ENCODE peak calls at places on chromosomes 4 and X, in five cellular contexts. V is colonic mucosa, R is transverse colon, H is neural progenitor cell, X is heart right ventricle. Z is an unnamed sample.

GRCh38 chr4:4780634-4781287 is 78.7 kb upstream of the MSX1 start:
- DNase-seq in X (no peak), H (no peak), V (no peak), R (no peak), Z (no peak)

GRCh38 chrX:136525738-136526606 is 6.0 kb upstream of the VGLL1 start:
- DNase-seq in V (peak; percentile 44), H (no peak), R (peak; percentile 74), X (peak; percentile 49), Z (peak; percentile 81)

GRCh38 chr4:155539746-155540145 is 126.9 kb upstream of the GUCY1A1 start:
- DNase-seq in H (no peak), X (no peak), V (no peak), R (no peak), Z (no peak)

GRCh38 chr4:26878729-26879415 is 18.2 kb downstream of the STIM2 start:
- DNase-seq in X (no peak), H (no peak), V (no peak), R (no peak), Z (no peak)

GRCh38 chr4:111639120-111639519 is 506.1 kb upstream of the FAM241A start:
- DNase-seq in X (no peak), H (no peak), V (no peak), R (no peak), Z (no peak)

GRCh38 chr4:178577933-178578332 is 1135.7 kb upstream of the AGA start:
- DNase-seq in V (no peak), H (peak; percentile 44), X (no peak), R (no peak), Z (no peak)

GRCh38 chr4:116705466-116705865 is 379.9 kb downstream of the TRAM1L1 start:
- DNase-seq in R (no peak), H (no peak), X (no peak), V (no peak), Z (peak; percentile 21)

GRCh38 chrX:33211356-33212254 is at the start of gene DMD:
- DNase-seq in H (peak; percentile 41), X (peak; percentile 14), R (peak; percentile 20), V (no peak), Z (peak; percentile 69)

GRCh38 chrX:118352566-118352965 is 6.7 kb downstream of the WDR44 start:
- DNase-seq in R (no peak), V (no peak), X (no peak), H (no peak), Z (no peak)

GRCh38 chrX:114338870-114339269 is 245.0 kb upstream of the HTR2C start:
- DNase-seq in V (no peak), H (no peak), X (no peak), R (no peak), Z (no peak)

GRCh38 chr4:184688447-184688846 is 38.9 kb downstream of the PRIMPOL start:
- DNase-seq in V (no peak), X (no peak), H (no peak), R (no peak), Z (no peak)

GRCh38 chr4:113433536-113434246 is 327.8 kb downstream of the CAMK2D start:
- DNase-seq in V (no peak), H (no peak), X (no peak), R (no peak), Z (no peak)

GRCh38 chr4:28006021-28006420 is 1145.4 kb downstream of the STIM2 start:
- DNase-seq in H (no peak), X (no peak), V (no peak), R (no peak), Z (no peak)

GRCh38 chrX:11117751-11118150 is 6.6 kb downstream of the HCCS start:
- DNase-seq in H (no peak), V (no peak), R (no peak), X (no peak), Z (no peak)

GRCh38 chrX:70052895-70053615 is 3.3 kb upstream of the AWAT2 start:
- DNase-seq in R (no peak), H (no peak), X (peak; percentile 25), V (no peak), Z (peak; percentile 46)

GRCh38 chr4:19739101-19739651 is 512.5 kb upstream of the SLIT2 start:
- DNase-seq in V (no peak), X (no peak), H (no peak), R (no peak), Z (no peak)

GRCh38 chr4:122639181-122639580 is 18.3 kb upstream of the IL21 start:
- DNase-seq in H (no peak), R (no peak), X (no peak), V (no peak), Z (no peak)

GRCh38 chr4:184962125-184962638 is 56.1 kb upstream of the HELT start:
- DNase-seq in V (no peak), R (no peak), X (no peak), H (no peak), Z (no peak)

GRCh38 chr4:147044241-147044640 is 98.6 kb upstream of the TTC29 start:
- DNase-seq in R (no peak), H (no peak), V (no peak), X (no peak), Z (no peak)

GRCh38 chrX:150712619-150713018 is 19.4 kb downstream of the MTMR1 start:
- DNase-seq in V (no peak), R (no peak), H (no peak), X (no peak), Z (no peak)

GRCh38 chr4:188439641-188440311 is 300.5 kb downstream of the TRIML1 start:
- DNase-seq in H (no peak), R (no peak), V (no peak), X (peak; percentile 31), Z (peak; percentile 75)

GRCh38 chr4:12943069-12943468 is 541.1 kb downstream of the RAB28 start:
- DNase-seq in H (no peak), V (no peak), R (no peak), X (no peak), Z (no peak)

DNA sequence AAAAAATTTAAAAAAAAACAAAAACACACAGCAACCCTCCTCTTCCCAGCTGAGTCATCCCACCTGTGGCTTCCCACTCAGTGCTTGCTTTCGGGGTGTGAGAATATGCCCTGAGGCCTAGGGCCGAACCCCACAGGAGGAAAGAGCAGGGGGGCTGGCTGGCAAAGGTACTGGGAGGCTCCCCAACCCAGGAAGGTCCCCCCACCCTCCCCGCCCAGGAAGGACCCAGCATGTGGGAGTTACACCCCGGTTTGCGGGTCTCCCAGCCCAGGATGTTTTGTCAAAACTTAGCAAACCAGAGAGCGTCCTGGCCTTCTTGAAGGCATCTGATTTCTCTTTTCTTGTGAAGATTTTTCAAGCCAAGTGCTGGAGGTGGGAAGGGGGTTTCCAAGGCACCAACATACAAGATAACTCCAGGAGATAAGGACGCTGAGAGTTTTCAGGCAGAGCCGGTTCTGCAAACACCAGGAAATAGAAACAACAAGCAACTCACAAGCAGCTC is 25.7 kb upstream of the CSF2RA start:
- DNase-seq in R (no peak), H (no peak), X (no peak), V (no peak), Z (no peak)
- H3K27ac ChIP-seq in R (no peak overlapping the region), H (no peak overlapping the region), X (no peak overlapping the region), V (no peak overlapping the region), Z (no peak overlapping the region)

DNA sequence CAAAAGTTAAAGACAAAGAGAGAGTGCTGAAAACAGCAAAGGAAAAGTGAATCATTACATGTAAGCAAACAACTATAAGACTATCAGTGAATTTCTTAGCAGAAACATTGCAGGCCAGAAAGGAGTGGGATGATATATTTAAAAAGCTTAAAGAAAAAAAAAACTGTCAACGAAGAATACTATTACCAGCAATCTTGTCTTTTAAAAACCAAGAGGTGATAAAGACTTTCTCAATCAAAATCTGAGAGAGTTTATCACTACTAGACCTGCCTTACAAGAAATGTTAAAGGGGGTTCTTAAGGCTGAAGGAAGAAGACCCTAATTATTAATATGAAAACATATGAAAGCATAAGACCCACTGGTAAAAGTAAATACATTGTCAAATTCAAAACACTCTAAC is 132.5 kb upstream of the ZCCHC13 start:
- DNase-seq in H (no peak), R (no peak), V (no peak), X (no peak), Z (no peak)
- H3K9me3 ChIP-seq in H (peaks cover 21% of the 10 kb centered on the region), R (no peaks in the 10 kb centered on the region), V (no peaks in the 10 kb centered on the region), X (peaks cover 13% of the 10 kb centered on the region), Z (no peaks in the 10 kb centered on the region)

GRCh38 chr4:41624765-41625164 is 86.8 kb downstream of the LIMCH1 start:
- DNase-seq in V (no peak), R (no peak), X (no peak), H (no peak), Z (no peak)

GRCh38 chr4:41622816-41623215 is 84.9 kb downstream of the LIMCH1 start:
- DNase-seq in X (no peak), H (no peak), V (no peak), R (no peak), Z (no peak)

GRCh38 chr4:41625531-41625930 is 87.6 kb downstream of the LIMCH1 start:
- DNase-seq in V (no peak), X (no peak), R (no peak), H (no peak), Z (no peak)

GRCh38 chr4:41619161-41619560 is 81.2 kb downstream of the LIMCH1 start:
- DNase-seq in R (no peak), H (peak; percentile 67), V (no peak), X (no peak), Z (no peak)

DNA sequence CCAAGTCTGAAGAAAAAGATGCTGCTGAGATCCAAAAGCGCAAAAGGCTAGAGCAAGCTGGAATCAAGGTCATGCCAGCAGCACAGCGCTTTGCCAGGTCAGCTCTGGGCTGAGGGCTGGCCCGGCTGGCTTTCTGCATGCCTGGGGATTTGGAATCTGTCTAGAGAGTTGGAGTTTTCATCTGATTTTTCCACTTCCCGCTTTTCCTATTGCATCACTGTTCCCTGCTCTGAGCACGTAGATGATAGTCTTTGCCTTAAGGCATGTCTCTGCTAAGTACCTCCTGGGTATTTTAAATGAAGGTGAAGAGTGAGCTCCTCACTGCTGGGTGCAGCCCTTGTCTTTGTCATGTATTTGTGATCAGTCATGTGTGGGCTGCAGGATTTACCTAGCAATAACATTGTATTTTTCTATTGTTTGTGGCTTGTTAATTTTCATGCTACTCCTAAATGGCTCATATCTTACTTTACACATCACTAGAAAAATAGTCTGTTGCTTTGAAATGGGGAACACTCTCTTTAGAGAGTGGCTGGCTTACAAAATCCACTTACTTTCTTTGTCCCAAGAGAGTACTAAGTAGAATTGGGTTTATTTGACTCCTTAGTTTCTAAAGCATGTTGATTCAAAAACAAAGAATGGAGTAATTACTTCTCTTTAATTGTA is 82.8 kb downstream of the LIMCH1 start:
- DNase-seq in V (no peak), R (no peak), H (no peak), X (peak; percentile 24), Z (no peak)
- H3K27ac ChIP-seq in V (no peak overlapping the region), R (no peak overlapping the region), H (no peak overlapping the region), X (no peak overlapping the region), Z (no peak overlapping the region)

GRCh38 chr4:173432430-173432829 is 33.5 kb upstream of the SCRG1 start:
- DNase-seq in V (no peak), H (no peak), R (no peak), X (no peak), Z (no peak)

GRCh38 chr4:173436866-173437265 is 38.0 kb upstream of the SCRG1 start:
- DNase-seq in R (no peak), V (no peak), H (no peak), X (no peak), Z (no peak)

GRCh38 chr4:173434226-173434625 is 35.3 kb upstream of the SCRG1 start:
- DNase-seq in X (no peak), R (no peak), V (no peak), H (no peak), Z (no peak)

GRCh38 chr4:173436149-173436579 is 37.2 kb upstream of the SCRG1 start:
- DNase-seq in V (no peak), H (peak; percentile 6), R (no peak), X (no peak), Z (no peak)

DNA sequence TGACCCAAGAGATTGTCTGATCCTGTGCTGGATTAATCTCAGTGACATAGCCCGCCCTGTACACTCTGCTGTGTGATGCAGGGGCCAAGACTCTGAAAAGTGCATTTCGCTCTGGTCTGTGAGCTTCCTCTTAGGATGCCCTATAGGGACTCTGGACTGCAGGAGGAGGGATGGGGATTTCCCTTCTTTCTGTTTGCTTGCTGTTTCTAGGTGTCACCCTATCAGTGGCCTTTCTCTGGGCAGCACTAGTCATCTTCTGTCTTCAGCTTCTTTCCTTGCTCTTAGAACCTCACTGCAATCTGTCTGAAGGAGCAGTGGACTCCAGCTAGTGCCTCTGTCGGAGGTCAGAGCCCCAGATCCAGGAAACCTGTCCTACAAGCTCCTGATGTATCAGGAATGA is 34.5 kb upstream of the SCRG1 start:
- DNase-seq in H (no peak), X (no peak), R (no peak), V (no peak), Z (no peak)
- H3K9me3 ChIP-seq in H (no peaks in the 10 kb centered on the region), X (no peaks in the 10 kb centered on the region), R (no peaks in the 10 kb centered on the region), V (no peaks in the 10 kb centered on the region), Z (no peaks in the 10 kb centered on the region)

Z was measured in right cardiac atrium.